ENCODE peak calls at places on chromosomes 2 and 18, in five cellular contexts. W is body of pancreas, N is HCT116, Q is AG10803, L is fibroblast of mammary gland. G is an unnamed sample.

GRCh38 chr2:69955029-69955428 is 6.4 kb downstream of the ASPRV1 start:
- DNase-seq in W (no peak), Q (no peak), N (no peak), L (no peak), G (no peak)

GRCh38 chr2:40466332-40466731 is 14.4 kb upstream of the SLC8A1 start:
- DNase-seq in W (no peak), Q (no peak), N (no peak), L (no peak), G (no peak)

GRCh38 chr2:206023183-206023582 is 62.8 kb downstream of the INO80D start:
- DNase-seq in N (no peak), W (no peak), Q (no peak), L (no peak), G (no peak)

GRCh38 chr2:205245652-205246051 is 436.6 kb upstream of the NRP2 start:
- DNase-seq in W (no peak), N (no peak), Q (peak; percentile 75), L (peak; percentile 65), G (no peak)

GRCh38 chr18:23178661-23179081 is 43.4 kb downstream of the CABLES1 start:
- DNase-seq in W (peak; percentile 52), L (no peak), N (no peak), Q (no peak), G (no peak)

GRCh38 chr2:193584522-193584938 is 1389.8 kb upstream of the TMEFF2 start:
- DNase-seq in W (no peak), L (peak; percentile 48), Q (no peak), N (peak; percentile 15), G (peak; percentile 8)

GRCh38 chr18:11726556-11726955 is 37.5 kb downstream of the GNAL start:
- DNase-seq in Q (no peak), W (no peak), N (no peak), L (peak; percentile 17), G (no peak)

GRCh38 chr2:237073552-237073951 is 12.1 kb upstream of the COPS8 start:
- DNase-seq in L (peak; percentile 79), Q (peak; percentile 78), W (no peak), N (no peak), G (no peak)

GRCh38 chr2:121095257-121096080 is 189.5 kb downstream of the TFCP2L1 start:
- DNase-seq in W (peak; percentile 80), L (peak; percentile 63), N (peak; percentile 72), Q (peak; percentile 60), G (peak; percentile 84)

GRCh38 chr2:135030826-135031225 is 16.4 kb downstream of the MAP3K19 start:
- DNase-seq in Q (peak; percentile 40), N (no peak), W (no peak), L (peak; percentile 57), G (no peak)

GRCh38 chr18:62812242-62812641 is 96.9 kb downstream of the PHLPP1 start:
- DNase-seq in L (no peak), Q (no peak), N (no peak), W (no peak), G (no peak)

GRCh38 chr2:177396630-177397460 is 4.3 kb downstream of the AGPS start:
- DNase-seq in Q (peak; percentile 78), N (no peak), W (no peak), L (peak; percentile 80), G (no peak)

GRCh38 chr2:25301453-25302352 is 40.0 kb downstream of the DNMT3A start:
- DNase-seq in Q (peak; percentile 73), N (peak; percentile 6), W (no peak), L (peak; percentile 86), G (no peak)

GRCh38 chr2:229133155-229133772 is 137.8 kb downstream of the PID1 start:
- DNase-seq in Q (peak; percentile 45), W (no peak), N (peak; percentile 50), L (peak; percentile 76), G (no peak)
- TF ChIP-seq CTCF in Q (peak; percentile 68), W (peak; percentile 56), N (peak; percentile 62), L (peak; percentile 68), G (peak; percentile 76)

DNA sequence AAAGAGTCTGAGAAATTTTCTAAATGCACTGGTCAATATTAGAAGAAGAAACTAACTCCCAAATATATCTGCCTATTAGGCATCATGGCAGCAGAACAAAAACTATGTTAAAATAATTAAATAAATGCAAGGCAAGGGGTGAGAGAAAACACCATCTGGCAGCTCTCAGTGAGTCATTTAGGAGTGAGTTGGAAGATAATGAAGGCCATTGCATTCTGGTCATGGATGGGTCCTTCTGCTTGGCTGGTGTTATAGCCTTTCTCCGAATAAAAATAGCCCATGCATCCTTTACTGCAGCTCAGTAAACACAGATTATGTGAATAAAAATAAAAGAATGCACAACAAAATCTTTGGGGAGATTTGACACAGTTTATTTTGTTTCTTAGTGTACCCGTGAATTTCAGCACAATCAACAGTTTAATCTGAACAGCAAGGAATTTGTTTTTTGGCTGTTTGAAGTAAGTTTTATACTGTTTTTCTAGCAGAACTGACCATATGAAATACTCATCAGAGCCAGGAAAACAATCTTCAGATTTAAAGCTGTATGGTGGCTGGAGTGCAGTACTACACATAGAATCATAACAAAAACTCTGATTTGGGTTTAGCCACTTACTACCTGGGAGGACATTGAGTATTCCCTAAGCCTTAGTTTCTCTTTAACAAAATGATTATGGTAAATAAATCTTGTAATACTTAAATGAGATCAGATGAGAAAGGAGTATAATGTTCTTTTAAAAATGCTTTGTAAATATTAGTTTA is 225.1 kb upstream of the ITGA4 start:
- DNase-seq in N (no peak), W (no peak), Q (peak; percentile 58), L (peak; percentile 38), G (no peak)
- TF ChIP-seq CTCF in N (no peak), W (no peak), Q (peak; percentile 24), L (no peak), G (no peak)

GRCh38 chr2:187617925-187618324 is 63.7 kb upstream of the TFPI start:
- DNase-seq in N (no peak), Q (no peak), W (no peak), L (peak; percentile 21), G (no peak)

GRCh38 chr2:187612857-187613256 is 58.6 kb upstream of the TFPI start:
- DNase-seq in N (no peak), Q (no peak), W (no peak), L (no peak), G (no peak)

GRCh38 chr2:187614756-187615155 is 60.5 kb upstream of the TFPI start:
- DNase-seq in W (no peak), L (peak; percentile 38), N (no peak), Q (peak; percentile 21), G (no peak)

GRCh38 chr2:187617120-187617519 is 62.9 kb upstream of the TFPI start:
- DNase-seq in Q (no peak), W (no peak), L (no peak), N (no peak), G (no peak)

GRCh38 chr2:187615364-187615763 is 61.1 kb upstream of the TFPI start:
- DNase-seq in N (no peak), L (peak; percentile 63), W (no peak), Q (peak; percentile 4), G (no peak)
- TF ChIP-seq CTCF in N (no peak), L (peak; percentile 28), W (no peak), Q (no peak), G (no peak)

DNA sequence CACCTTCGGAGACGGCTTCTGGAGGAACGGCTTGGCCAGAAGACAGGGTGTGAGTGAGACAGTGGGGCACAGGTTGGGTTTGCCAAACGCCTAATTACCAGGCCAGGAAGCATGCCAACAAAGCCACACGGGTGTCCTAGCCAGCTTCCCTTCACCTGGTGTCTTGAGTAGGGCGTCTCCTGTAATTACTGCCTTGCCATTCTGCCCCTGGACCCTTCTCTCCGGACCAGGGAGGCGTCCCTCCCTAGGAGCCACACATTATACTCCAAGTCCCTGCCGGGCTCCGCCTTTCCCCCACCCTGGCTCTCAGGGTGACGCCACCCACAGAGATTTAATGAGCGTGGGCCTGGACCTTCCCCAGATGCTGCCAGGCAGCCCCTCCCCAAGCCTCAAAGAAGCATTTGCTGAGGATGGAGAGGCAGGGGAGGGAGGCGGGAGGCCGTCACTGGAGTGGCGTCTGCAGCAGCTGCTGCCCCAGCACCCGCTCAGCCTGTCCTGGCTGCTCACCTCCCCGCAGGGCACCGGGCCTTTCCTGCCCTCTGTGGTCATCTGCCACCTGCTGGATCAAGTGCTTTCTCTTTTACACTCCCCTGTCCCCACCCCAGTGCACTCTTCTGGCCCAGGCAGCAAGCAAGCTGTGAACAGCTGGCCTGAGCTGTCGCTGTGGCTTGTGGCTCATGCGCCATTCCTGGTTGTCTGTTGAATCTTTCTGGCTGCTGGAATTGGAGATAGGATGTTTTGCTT is 20.7 kb downstream of the FOSL2 start:
- DNase-seq in N (no peak), L (no peak), Q (no peak), W (no peak), G (no peak)
- TF ChIP-seq CTCF in N (peak; percentile 24), L (no peak), Q (peak; percentile 16), W (no peak), G (no peak)

GRCh38 chr2:96916156-96917007 is 46.5 kb upstream of the SEMA4C start:
- DNase-seq in N (no peak), W (no peak), L (no peak), Q (peak; percentile 14), G (no peak)
- TF ChIP-seq CTCF in N (no peak), W (no peak), L (no peak), Q (peak; percentile 25), G (no peak)

DNA sequence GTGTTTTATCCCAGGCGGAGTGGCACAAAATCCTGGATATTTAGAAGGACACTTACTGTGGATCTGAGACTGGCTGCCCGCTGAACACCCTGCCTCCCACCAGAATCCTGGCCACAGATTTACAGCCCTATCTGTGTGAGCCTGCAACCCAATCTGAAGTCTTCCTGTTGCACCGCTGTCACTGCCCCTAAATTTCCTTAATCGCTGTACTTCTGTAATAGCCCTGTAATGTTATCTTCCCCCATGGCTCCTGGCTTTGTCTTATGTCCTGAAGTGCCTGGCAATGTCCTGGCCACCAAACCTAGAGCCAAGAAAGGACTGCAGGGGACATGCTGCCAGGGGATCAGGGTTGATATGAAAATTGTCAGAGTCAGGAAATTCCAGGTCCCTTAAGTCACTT is 52.7 kb downstream of the FHOD3 start:
- DNase-seq in W (no peak), N (no peak), Q (no peak), L (no peak), G (no peak)
- TF ChIP-seq CTCF in W (no peak), N (no peak), Q (no peak), L (no peak), G (no peak)

GRCh38 chr2:172484253-172484652 is 56.9 kb downstream of the ITGA6 start:
- DNase-seq in L (peak; percentile 30), W (no peak), N (no peak), Q (peak; percentile 28), G (no peak)
- TF ChIP-seq CTCF in L (peak; percentile 29), W (no peak), N (peak; percentile 41), Q (peak; percentile 52), G (peak; percentile 35)

DNA sequence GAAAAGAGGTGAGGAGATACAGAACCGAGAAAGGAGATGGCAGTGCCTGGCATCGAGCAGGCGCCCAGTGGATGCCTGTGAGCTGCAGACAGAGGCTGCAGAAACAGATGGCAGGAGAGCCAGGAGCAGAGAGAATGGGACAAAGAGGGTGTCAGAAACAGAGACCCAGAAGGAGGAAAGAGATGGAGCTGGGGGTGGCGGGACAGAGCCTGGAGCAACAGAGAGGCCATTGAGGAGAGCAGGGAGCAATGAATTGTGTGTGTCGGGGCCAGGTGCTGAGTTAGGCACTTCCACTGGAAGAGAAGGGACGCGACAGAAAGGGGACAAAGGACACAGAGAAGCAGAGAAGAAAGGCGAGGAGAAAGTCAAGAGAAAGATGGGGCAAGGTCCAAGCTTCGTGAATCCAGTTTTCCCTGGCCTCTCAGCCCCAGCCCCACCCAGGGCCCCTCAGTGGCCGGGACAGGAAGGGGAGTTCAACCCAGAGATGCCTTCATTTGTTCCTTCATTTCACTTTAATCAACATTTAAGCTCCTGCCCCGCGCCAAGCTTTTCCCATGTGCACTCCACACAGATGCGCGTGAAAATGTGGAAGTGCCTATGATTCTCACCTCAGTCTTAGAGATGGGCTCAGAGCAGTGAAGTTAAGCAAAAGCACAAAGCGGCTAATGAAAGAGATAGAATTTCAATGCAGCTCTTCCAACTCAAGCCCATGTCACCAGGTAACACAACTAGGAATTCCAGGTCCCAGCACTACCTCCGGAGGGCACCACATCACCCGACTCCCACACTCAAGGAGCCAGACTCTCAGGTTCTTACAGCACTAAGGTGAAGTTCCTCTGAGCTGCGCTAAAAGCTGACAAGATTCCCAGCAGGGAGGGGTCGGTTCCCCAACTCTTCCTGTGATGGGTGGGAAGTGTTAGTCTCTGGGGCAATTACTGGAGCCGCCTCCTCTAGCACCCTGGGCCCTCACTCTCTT is 55.2 kb downstream of the TNS1 start:
- DNase-seq in Q (no peak), W (no peak), N (peak; percentile 8), L (no peak), G (no peak)
- TF ChIP-seq CTCF in Q (no peak), W (no peak), N (peak; percentile 44), L (no peak), G (peak; percentile 6)

G was measured in D721Med.